ENCODE peak calls at places on chromosomes 13 and 19, in six cellular contexts. A is NCI-H748 treated with DMSO at 0.1 percent for 48 hours; D is Jurkat, Clone E6-1; P is neuronal stem cell; I is retinal pigment epithelial cell; S is AG09319. C is an unnamed sample.

GRCh38 chr19:4745986-4746385 is 22.3 kb upstream of the DPP9 start:
- DNase-seq in A (no peak), D (no peak), I (no peak), S (no peak), P (no peak), C (no peak)

GRCh38 chr19:43692882-43693281 is 22.9 kb upstream of the PLAUR start:
- DNase-seq in I (no peak), P (no peak), A (no peak), D (no peak), S (no peak), C (no peak)

GRCh38 chr13:82878536-82878935 is 1003.7 kb downstream of the SLITRK1 start:
- DNase-seq in P (no peak), I (peak; percentile 76), S (no peak), D (no peak), A (peak; percentile 95), C (peak; percentile 8)

GRCh38 chr13:31418186-31418585 is 218.4 kb downstream of the B3GLCT start:
- DNase-seq in I (no peak), D (no peak), A (no peak), P (no peak), S (no peak), C (no peak)

GRCh38 chr13:113544071-113544891 is 40.3 kb upstream of the TFDP1 start:
- DNase-seq in A (no peak), I (no peak), S (no peak), P (no peak), D (no peak), C (no peak)

GRCh38 chr13:79909664-79910063 is 428.7 kb downstream of the NDFIP2 start:
- DNase-seq in I (no peak), P (no peak), S (no peak), D (no peak), A (no peak), C (no peak)

GRCh38 chr19:48745208-48745995 is 1.3 kb downstream of the IZUMO1 start:
- DNase-seq in I (no peak), D (peak; percentile 72), S (no peak), P (no peak), A (peak; percentile 40), C (peak; percentile 58)

GRCh38 chr13:86188170-86188569 is 389.0 kb upstream of the SLITRK6 start:
- DNase-seq in S (no peak), P (no peak), I (no peak), A (no peak), D (no peak), C (no peak)

GRCh38 chr13:40452038-40452666 is 214.3 kb downstream of the FOXO1 start:
- DNase-seq in P (no peak), D (no peak), I (no peak), S (no peak), A (no peak), C (no peak)

GRCh38 chr19:4721196-4721595 is 2.4 kb downstream of the DPP9 start:
- DNase-seq in I (no peak), D (no peak), P (no peak), S (no peak), A (no peak), C (no peak)

GRCh38 chr13:51666316-51666715 is 82.1 kb downstream of the WDFY2 start:
- DNase-seq in A (peak; percentile 64), D (no peak), P (no peak), I (no peak), S (no peak), C (peak; percentile 15)

GRCh38 chr13:27177852-27178251 is 6.2 kb upstream of the USP12 start:
- DNase-seq in S (no peak), I (no peak), A (no peak), D (no peak), P (no peak), C (no peak)

GRCh38 chr19:33868821-33869412 is 72.2 kb downstream of the KCTD15 start:
- DNase-seq in S (no peak), I (no peak), D (no peak), P (no peak), A (no peak), C (peak; percentile 56)

GRCh38 chr13:33353210-33353609 is 67.7 kb upstream of the STARD13 start:
- DNase-seq in A (no peak), I (no peak), P (no peak), S (no peak), D (no peak), C (no peak)

GRCh38 chr19:39070888-39071287 is 13.3 kb upstream of the ACP7 start:
- DNase-seq in A (no peak), D (no peak), P (no peak), I (peak; percentile 5), S (no peak), C (no peak)

GRCh38 chr13:99133230-99133629 is 67.4 kb upstream of the UBAC2 start:
- DNase-seq in D (no peak), A (no peak), S (no peak), I (no peak), P (no peak), C (no peak)

GRCh38 chr19:2032296-2032941 is 16.9 kb upstream of the BTBD2 start:
- DNase-seq in D (no peak), S (peak; percentile 69), A (no peak), I (peak; percentile 82), P (no peak), C (peak; percentile 96)

GRCh38 chr19:16078759-16079707 is 2.7 kb downstream of the TPM4 start:
- DNase-seq in P (no peak), S (peak; percentile 96), D (peak; percentile 98), I (peak; percentile 84), A (no peak), C (peak; percentile 99)

GRCh38 chr13:89969996-89970709 is 1377.3 kb upstream of the MIR17HG start:
- DNase-seq in I (no peak), A (no peak), D (no peak), S (no peak), P (no peak), C (peak; percentile 13)

GRCh38 chr13:53250272-53250875 is 221.8 kb downstream of the OLFM4 start:
- DNase-seq in D (peak; percentile 81), A (peak; percentile 88), I (peak; percentile 17), P (peak; percentile 80), S (peak; percentile 28), C (peak; percentile 53)

GRCh38 chr19:17549088-17549740 is 6.2 kb upstream of the COLGALT1 start:
- DNase-seq in D (no peak), S (no peak), A (no peak), P (no peak), I (no peak), C (no peak)

GRCh38 chr19:3095375-3096191 is 1.4 kb downstream of the GNA11 start:
- DNase-seq in D (peak; percentile 40), S (no peak), A (no peak), P (peak; percentile 52), I (no peak), C (no peak)

GRCh38 chr13:67630640-67631039 is 400.5 kb upstream of the PCDH9 start:
- DNase-seq in P (no peak), A (no peak), D (no peak), I (no peak), S (no peak), C (no peak)

GRCh38 chr19:34325181-34325580 is 39.8 kb upstream of the GPI start:
- DNase-seq in I (no peak), P (no peak), S (no peak), A (no peak), D (no peak), C (no peak)

GRCh38 chr19:54448037-54448773 is 794 bp upstream of the LENG8 start:
- DNase-seq in S (no peak), D (no peak), P (no peak), I (no peak), A (peak; percentile 14), C (peak; percentile 60)

GRCh38 chr19:5365905-5366304 is 25.3 kb upstream of the PTPRS start:
- DNase-seq in A (no peak), I (no peak), S (no peak), D (no peak), P (no peak), C (no peak)

GRCh38 chr19:16367269-16367683 is 42.6 kb downstream of the KLF2 start:
- DNase-seq in P (no peak), S (no peak), I (no peak), A (no peak), D (peak; percentile 94), C (no peak)

GRCh38 chr19:16715613-16716012 is 4.0 kb upstream of the NWD1 start:
- DNase-seq in S (no peak), A (no peak), P (no peak), I (no peak), D (no peak), C (no peak)

GRCh38 chr13:95247857-95248256 is 53.4 kb downstream of the ABCC4 start:
- DNase-seq in D (no peak), A (no peak), S (no peak), P (no peak), I (no peak), C (no peak)

GRCh38 chr13:112012004-112012704 is 54.8 kb upstream of the SOX1 start:
- DNase-seq in S (no peak), P (no peak), I (no peak), A (no peak), D (no peak), C (no peak)

GRCh38 chr19:47681936-47682335 is 31.3 kb upstream of the EHD2 start:
- DNase-seq in I (no peak), A (no peak), P (no peak), S (no peak), D (no peak), C (no peak)

C was measured in H4.